ENCODE peak calls at places on chromosomes 12 and 14, in six cellular contexts. H, I, E, O, W and M are unnamed samples.

GRCh38 chr12:19382111-19382526 is 57.2 kb upstream of the AEBP2 start:
- DNase-seq in H (no peak), I (peak), E (peak), O (peak), W (peak), M (peak)

GRCh38 chr12:591571-592505 is 71.4 kb downstream of the NINJ2 start:
- DNase-seq in H (no peak), I (no peak), E (no peak), O (no peak), W (no peak), M (no peak)

GRCh38 chr12:28795306-28795705 is 353.8 kb upstream of the FAR2 start:
- DNase-seq in H (no peak), I (peak), E (no peak), O (peak), W (no peak), M (no peak)

GRCh38 chr12:108004368-108004767 is 124.7 kb upstream of the WSCD2 start:
- DNase-seq in H (no peak), I (no peak), E (peak), O (no peak), W (no peak), M (peak)

GRCh38 chr12:119603767-119604166 is 10.2 kb downstream of the TMEM233 start:
- DNase-seq in H (no peak), I (no peak), E (no peak), O (no peak), W (no peak), M (no peak)

GRCh38 chr12:114670257-114670955 is 13.6 kb downstream of the TBX3 start:
- DNase-seq in H (no peak), I (no peak), E (no peak), O (no peak), W (no peak), M (no peak)

GRCh38 chr12:122866950-122867607 is 28.8 kb downstream of the VPS37B start:
- DNase-seq in H (no peak), I (no peak), E (no peak), O (no peak), W (no peak), M (no peak)

GRCh38 chr12:113751513-113751912 is 214.6 kb downstream of the RBM19 start:
- DNase-seq in H (no peak), I (no peak), E (no peak), O (no peak), W (no peak), M (no peak)

GRCh38 chr14:88005978-88006851 is 1.3 kb downstream of the GPR65 start:
- DNase-seq in H (no peak), I (peak), E (no peak), O (no peak), W (peak), M (no peak)

GRCh38 chr14:24315807-24316596 is 4.7 kb downstream of the LTB4R start:
- DNase-seq in H (no peak), I (no peak), E (peak), O (no peak), W (no peak), M (no peak)

GRCh38 chr12:3040663-3041544 is 36.3 kb upstream of the TSPAN9 start:
- DNase-seq in H (no peak), I (no peak), E (peak), O (no peak), W (no peak), M (no peak)

GRCh38 chr14:44652640-44653039 is 145.6 kb upstream of the FSCB start:
- DNase-seq in H (no peak), I (no peak), E (no peak), O (no peak), W (no peak), M (no peak)

GRCh38 chr14:44657153-44657552 is 150.1 kb upstream of the FSCB start:
- DNase-seq in H (no peak), I (no peak), E (no peak), O (no peak), W (no peak), M (no peak)

GRCh38 chr14:44662250-44662891 is 155.3 kb upstream of the FSCB start:
- DNase-seq in H (no peak), I (no peak), E (no peak), O (no peak), W (no peak), M (peak)

GRCh38 chr14:44658389-44658696 is 151.3 kb upstream of the FSCB start:
- DNase-seq in H (no peak), I (no peak), E (no peak), O (no peak), W (no peak), M (no peak)

DNA sequence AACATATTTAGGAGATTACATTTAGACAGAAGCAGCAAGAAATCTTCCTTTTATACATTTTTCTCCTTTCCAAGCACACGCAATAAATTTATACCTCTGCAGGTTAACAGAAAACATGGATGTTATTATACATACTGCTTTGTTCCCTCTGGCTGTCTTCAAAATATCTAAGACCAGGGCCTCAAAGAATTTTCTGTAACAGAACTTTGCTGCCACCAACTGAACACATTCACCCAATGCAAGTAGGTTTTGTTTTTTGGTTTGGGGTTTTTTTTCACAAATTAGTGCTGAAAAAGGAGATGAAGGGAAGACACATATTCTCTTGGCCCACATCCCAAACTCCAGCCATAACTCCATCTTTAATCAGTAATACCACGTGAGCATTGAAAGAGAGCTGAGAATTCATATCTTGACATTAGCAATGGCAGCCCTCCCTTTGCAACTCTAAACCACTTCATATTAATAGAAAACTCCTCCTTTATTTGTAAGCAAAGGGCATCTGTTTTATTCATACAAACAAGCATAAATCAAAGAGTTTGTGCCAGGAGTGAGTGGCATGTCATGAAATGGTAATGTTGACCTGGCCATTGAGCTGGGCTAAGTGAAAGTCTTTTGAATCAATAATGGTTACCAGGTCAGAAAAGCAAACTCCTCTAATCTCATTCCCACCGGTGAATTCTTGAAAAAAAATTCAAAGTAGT is 150.8 kb upstream of the FSCB start:
- DNase-seq in H (no peak), I (peak), E (no peak), O (peak), W (no peak), M (peak)
- TF ChIP-seq CTCF in H (peak), I (peak), E (peak), O (no peak), W (peak), M (peak)

GRCh38 chr12:128766738-128767501 is 56.8 kb downstream of the SLC15A4 start:
- DNase-seq in H (no peak), I (no peak), E (no peak), O (no peak), W (no peak), M (no peak)
- H3K4me2 ChIP-seq in H (no peak), I (no peak), E (peak), O (no peak), W (no peak), M (no peak)

DNA sequence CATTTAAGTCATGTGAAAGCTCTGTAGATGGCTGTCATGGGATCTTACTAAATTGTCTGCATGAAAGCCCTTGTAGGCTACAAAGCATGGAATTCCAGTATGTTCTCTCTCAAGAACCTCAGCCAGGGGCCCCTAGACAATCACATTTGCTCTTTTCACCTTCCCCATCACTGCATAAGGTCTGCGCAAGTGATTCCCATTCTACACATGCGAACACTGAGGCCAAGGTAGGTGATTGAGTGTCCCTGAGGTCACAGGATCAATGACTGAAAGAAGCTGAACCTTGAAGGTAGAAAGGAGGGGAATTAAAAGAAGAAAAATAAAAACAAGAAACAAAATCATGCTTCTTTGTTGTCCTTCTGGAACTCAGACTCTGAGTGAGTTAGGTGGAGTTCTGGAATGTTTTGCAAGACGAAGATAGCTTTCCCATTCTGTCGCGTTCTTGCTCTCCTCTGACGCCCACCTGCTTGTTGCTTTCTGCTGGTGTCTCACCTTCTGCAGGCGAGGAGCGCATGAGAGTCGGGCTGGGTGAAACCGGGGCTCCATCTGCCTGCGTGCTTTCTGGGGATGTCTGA is 79.9 kb downstream of the SPRING1 start:
- DNase-seq in H (no peak), I (peak), E (no peak), O (no peak), W (no peak), M (no peak)
- H2AFZ ChIP-seq in H (no peak), I (peak), E (no peak), O (peak), W (no peak), M (no peak)

GRCh38 chr14:96284008-96284407 is 28.0 kb downstream of the BDKRB1 start:
- DNase-seq in H (no peak), I (no peak), E (no peak), O (no peak), W (no peak), M (no peak)
- TF ChIP-seq CTCF in H (no peak), I (no peak), E (no peak), O (no peak), W (no peak), M (no peak)